ENCODE peak calls at places on chromosomes 7 and 10, in seven cellular contexts. One of them, this sample, is unnamed.

GRCh38 chr7:151310578-151310977 is 31.0 kb upstream of the NUB1 start:
- DNase-seq in nephron progenitor cell: no peak
- DNase-seq in astrocyte of the spinal cord: no peak
- DNase-seq in heart right ventricle: no peak
- DNase-seq in psoas muscle: no peak
- DNase-seq in endodermal cell: no peak
- DNase-seq in fibroblast of lung: peak; percentile 37
- DNase-seq in this sample: peak; percentile 11

GRCh38 chr10:59079386-59080226 is 96.8 kb upstream of the PHYHIPL start:
- DNase-seq in fibroblast of lung: peak; percentile 90
- DNase-seq in astrocyte of the spinal cord: peak; percentile 79
- DNase-seq in heart right ventricle: no peak
- DNase-seq in endodermal cell: no peak
- DNase-seq in nephron progenitor cell: no peak
- DNase-seq in psoas muscle: no peak
- DNase-seq in this sample: no peak

GRCh38 chr7:135441791-135442190 is 68.1 kb downstream of the CNOT4 start:
- DNase-seq in heart right ventricle: no peak
- DNase-seq in nephron progenitor cell: no peak
- DNase-seq in endodermal cell: no peak
- DNase-seq in psoas muscle: no peak
- DNase-seq in astrocyte of the spinal cord: peak; percentile 53
- DNase-seq in fibroblast of lung: peak; percentile 26
- DNase-seq in this sample: no peak

GRCh38 chr10:133378251-133379096 is 588 bp upstream of the PAOX start:
- DNase-seq in fibroblast of lung: peak; percentile 31
- DNase-seq in heart right ventricle: peak; percentile 65
- DNase-seq in psoas muscle: peak; percentile 85
- DNase-seq in nephron progenitor cell: peak; percentile 74
- DNase-seq in astrocyte of the spinal cord: peak; percentile 41
- DNase-seq in endodermal cell: peak; percentile 83
- DNase-seq in this sample: no peak

GRCh38 chr10:127736915-127737562 is at the start of gene FOXI2:
- DNase-seq in fibroblast of lung: no peak
- DNase-seq in nephron progenitor cell: peak; percentile 80
- DNase-seq in astrocyte of the spinal cord: no peak
- DNase-seq in heart right ventricle: peak; percentile 16
- DNase-seq in endodermal cell: peak; percentile 93
- DNase-seq in psoas muscle: no peak
- DNase-seq in this sample: no peak

GRCh38 chr7:111842489-111842888 is 280.2 kb upstream of the IMMP2L start:
- DNase-seq in fibroblast of lung: no peak
- DNase-seq in nephron progenitor cell: no peak
- DNase-seq in endodermal cell: peak; percentile 51
- DNase-seq in psoas muscle: no peak
- DNase-seq in astrocyte of the spinal cord: no peak
- DNase-seq in heart right ventricle: no peak
- DNase-seq in this sample: no peak

GRCh38 chr7:39678935-39679690 is 55.7 kb downstream of the RALA start:
- DNase-seq in endodermal cell: no peak
- DNase-seq in fibroblast of lung: peak; percentile 33
- DNase-seq in psoas muscle: no peak
- DNase-seq in nephron progenitor cell: no peak
- DNase-seq in astrocyte of the spinal cord: no peak
- DNase-seq in heart right ventricle: no peak
- DNase-seq in this sample: no peak

GRCh38 chr10:95821766-95822165 is 65.8 kb downstream of the ENTPD1 start:
- DNase-seq in heart right ventricle: no peak
- DNase-seq in astrocyte of the spinal cord: no peak
- DNase-seq in fibroblast of lung: no peak
- DNase-seq in psoas muscle: no peak
- DNase-seq in nephron progenitor cell: no peak
- DNase-seq in endodermal cell: no peak
- DNase-seq in this sample: no peak

GRCh38 chr7:45987521-45988290 is 66.6 kb upstream of the IGFBP3 start:
- DNase-seq in nephron progenitor cell: no peak
- DNase-seq in endodermal cell: peak; percentile 20
- DNase-seq in fibroblast of lung: no peak
- DNase-seq in astrocyte of the spinal cord: no peak
- DNase-seq in psoas muscle: no peak
- DNase-seq in heart right ventricle: no peak
- DNase-seq in this sample: peak; percentile 79

GRCh38 chr7:125279956-125280355 is 350.3 kb upstream of the POT1 start:
- DNase-seq in heart right ventricle: no peak
- DNase-seq in nephron progenitor cell: no peak
- DNase-seq in psoas muscle: no peak
- DNase-seq in fibroblast of lung: no peak
- DNase-seq in astrocyte of the spinal cord: no peak
- DNase-seq in endodermal cell: no peak
- DNase-seq in this sample: no peak
- TF ChIP-seq CTCF in heart right ventricle: no peak
- TF ChIP-seq CTCF in nephron progenitor cell: no peak
- TF ChIP-seq CTCF in psoas muscle: no peak
- TF ChIP-seq CTCF in fibroblast of lung: no peak
- TF ChIP-seq CTCF in astrocyte of the spinal cord: no peak
- TF ChIP-seq CTCF in endodermal cell: no peak
- TF ChIP-seq CTCF in this sample: no peak

GRCh38 chr10:29535778-29536459 is 98.9 kb downstream of the SVIL start:
- DNase-seq in endodermal cell: no peak
- DNase-seq in nephron progenitor cell: no peak
- DNase-seq in astrocyte of the spinal cord: no peak
- DNase-seq in fibroblast of lung: no peak
- DNase-seq in psoas muscle: no peak
- DNase-seq in heart right ventricle: no peak
- DNase-seq in this sample: peak; percentile 34
- TF ChIP-seq CTCF in endodermal cell: peak; percentile 30
- TF ChIP-seq CTCF in nephron progenitor cell: no peak
- TF ChIP-seq CTCF in astrocyte of the spinal cord: no peak
- TF ChIP-seq CTCF in fibroblast of lung: no peak
- TF ChIP-seq CTCF in psoas muscle: peak; percentile 0
- TF ChIP-seq CTCF in heart right ventricle: no peak
- TF ChIP-seq CTCF in this sample: peak; percentile 7

GRCh38 chr7:6008668-6009611 is at the start of the genes AIMP2 and PMS2:
- DNase-seq in heart right ventricle: peak; percentile 99
- DNase-seq in endodermal cell: peak; percentile 100
- DNase-seq in fibroblast of lung: peak; percentile 99
- DNase-seq in psoas muscle: peak; percentile 99
- DNase-seq in astrocyte of the spinal cord: peak; percentile 98
- DNase-seq in nephron progenitor cell: peak; percentile 98
- DNase-seq in this sample: peak; percentile 98
- TF ChIP-seq CTCF in heart right ventricle: no peak
- TF ChIP-seq CTCF in endodermal cell: peak; percentile 15
- TF ChIP-seq CTCF in fibroblast of lung: no peak
- TF ChIP-seq CTCF in psoas muscle: no peak
- TF ChIP-seq CTCF in astrocyte of the spinal cord: no peak
- TF ChIP-seq CTCF in nephron progenitor cell: no peak
- TF ChIP-seq CTCF in this sample: peak; percentile 21

DNA sequence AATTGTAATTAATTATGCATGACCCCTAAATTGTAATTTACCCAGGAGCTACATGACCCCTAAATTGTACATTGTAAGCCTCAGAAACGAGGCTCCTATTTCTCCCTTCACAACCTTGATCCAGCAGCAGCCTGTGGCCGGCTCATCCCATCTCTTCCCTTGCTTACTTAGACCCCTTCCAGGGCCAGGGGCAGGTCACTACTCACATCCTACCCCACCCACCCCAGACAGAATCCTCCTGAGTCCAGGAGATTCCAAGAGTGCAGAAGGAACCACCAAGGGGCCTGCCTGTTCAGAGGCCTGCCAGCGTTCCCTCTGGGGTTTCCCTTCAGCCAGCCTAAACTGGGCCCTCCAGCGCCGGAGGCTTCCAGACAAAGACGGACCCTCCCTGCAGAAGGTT is 19.0 kb downstream of the LEP start:
- DNase-seq in fibroblast of lung: no peak
- DNase-seq in astrocyte of the spinal cord: no peak
- DNase-seq in endodermal cell: no peak
- DNase-seq in psoas muscle: no peak
- DNase-seq in heart right ventricle: no peak
- DNase-seq in nephron progenitor cell: no peak
- DNase-seq in this sample: no peak
- TF ChIP-seq CTCF in fibroblast of lung: no peak
- TF ChIP-seq CTCF in astrocyte of the spinal cord: no peak
- TF ChIP-seq CTCF in endodermal cell: no peak
- TF ChIP-seq CTCF in psoas muscle: no peak
- TF ChIP-seq CTCF in heart right ventricle: no peak
- TF ChIP-seq CTCF in nephron progenitor cell: no peak
- TF ChIP-seq CTCF in this sample: no peak

GRCh38 chr10:113525713-113526112 is 27.1 kb upstream of the HABP2 start:
- DNase-seq in heart right ventricle: no peak
- DNase-seq in endodermal cell: no peak
- DNase-seq in nephron progenitor cell: no peak
- DNase-seq in psoas muscle: no peak
- DNase-seq in fibroblast of lung: no peak
- DNase-seq in astrocyte of the spinal cord: no peak
- DNase-seq in this sample: no peak

GRCh38 chr10:113523071-113523470 is 29.8 kb upstream of the HABP2 start:
- DNase-seq in nephron progenitor cell: no peak
- DNase-seq in psoas muscle: no peak
- DNase-seq in heart right ventricle: no peak
- DNase-seq in endodermal cell: no peak
- DNase-seq in astrocyte of the spinal cord: no peak
- DNase-seq in fibroblast of lung: no peak
- DNase-seq in this sample: no peak

GRCh38 chr10:113524539-113525490 is 28.0 kb upstream of the HABP2 start:
- DNase-seq in fibroblast of lung: no peak
- DNase-seq in nephron progenitor cell: no peak
- DNase-seq in astrocyte of the spinal cord: no peak
- DNase-seq in psoas muscle: no peak
- DNase-seq in endodermal cell: peak; percentile 58
- DNase-seq in heart right ventricle: no peak
- DNase-seq in this sample: no peak

GRCh38 chr10:113523628-113524027 is 29.2 kb upstream of the HABP2 start:
- DNase-seq in nephron progenitor cell: no peak
- DNase-seq in astrocyte of the spinal cord: no peak
- DNase-seq in psoas muscle: no peak
- DNase-seq in fibroblast of lung: no peak
- DNase-seq in endodermal cell: no peak
- DNase-seq in heart right ventricle: no peak
- DNase-seq in this sample: no peak

GRCh38 chr10:113524120-113524519 is 28.7 kb upstream of the HABP2 start:
- DNase-seq in psoas muscle: no peak
- DNase-seq in astrocyte of the spinal cord: no peak
- DNase-seq in endodermal cell: peak; percentile 86
- DNase-seq in fibroblast of lung: no peak
- DNase-seq in heart right ventricle: no peak
- DNase-seq in nephron progenitor cell: no peak
- DNase-seq in this sample: no peak
- TF ChIP-seq CTCF in psoas muscle: no peak
- TF ChIP-seq CTCF in astrocyte of the spinal cord: no peak
- TF ChIP-seq CTCF in endodermal cell: peak; percentile 75
- TF ChIP-seq CTCF in fibroblast of lung: no peak
- TF ChIP-seq CTCF in heart right ventricle: no peak
- TF ChIP-seq CTCF in nephron progenitor cell: no peak
- TF ChIP-seq CTCF in this sample: no peak

GRCh38 chr10:123272171-123272570 is 118.0 kb downstream of the BUB3 start:
- DNase-seq in heart right ventricle: no peak
- DNase-seq in nephron progenitor cell: no peak
- DNase-seq in fibroblast of lung: no peak
- DNase-seq in psoas muscle: no peak
- DNase-seq in astrocyte of the spinal cord: no peak
- DNase-seq in endodermal cell: peak; percentile 32
- DNase-seq in this sample: no peak
- TF ChIP-seq CTCF in heart right ventricle: no peak
- TF ChIP-seq CTCF in nephron progenitor cell: no peak
- TF ChIP-seq CTCF in fibroblast of lung: no peak
- TF ChIP-seq CTCF in psoas muscle: no peak
- TF ChIP-seq CTCF in astrocyte of the spinal cord: peak; percentile 25
- TF ChIP-seq CTCF in endodermal cell: peak; percentile 62
- TF ChIP-seq CTCF in this sample: no peak

GRCh38 chr7:142188846-142189245 is 69.0 kb downstream of the PRSS58 start:
- DNase-seq in endodermal cell: no peak
- DNase-seq in heart right ventricle: no peak
- DNase-seq in psoas muscle: no peak
- DNase-seq in astrocyte of the spinal cord: peak; percentile 32
- DNase-seq in nephron progenitor cell: no peak
- DNase-seq in fibroblast of lung: no peak
- DNase-seq in this sample: no peak
- TF ChIP-seq CTCF in endodermal cell: peak; percentile 80
- TF ChIP-seq CTCF in heart right ventricle: peak; percentile 29
- TF ChIP-seq CTCF in psoas muscle: no peak
- TF ChIP-seq CTCF in astrocyte of the spinal cord: peak; percentile 23
- TF ChIP-seq CTCF in nephron progenitor cell: no peak
- TF ChIP-seq CTCF in fibroblast of lung: no peak
- TF ChIP-seq CTCF in this sample: peak; percentile 61

DNA sequence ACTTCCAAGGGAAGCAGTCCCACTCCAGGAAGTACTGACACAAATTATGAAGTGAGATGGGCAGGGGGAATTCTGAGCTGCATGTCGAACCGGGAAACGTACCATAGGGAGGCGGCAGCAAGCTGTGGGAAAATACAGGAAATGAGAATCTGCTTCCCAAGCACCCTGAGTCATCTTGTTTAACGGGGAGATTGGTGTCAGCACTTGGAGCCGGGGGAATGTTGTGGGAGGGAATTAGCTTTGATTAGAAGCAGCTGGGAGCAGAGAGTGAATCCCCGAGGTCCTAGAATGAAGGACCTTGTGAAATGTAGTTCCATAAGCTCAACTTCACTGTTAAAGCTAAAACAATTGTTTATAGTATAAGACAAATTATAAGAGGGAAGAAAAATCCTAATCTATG is 141.4 kb upstream of the PRKCQ start:
- DNase-seq in heart right ventricle: peak; percentile 55
- DNase-seq in psoas muscle: peak; percentile 58
- DNase-seq in fibroblast of lung: peak; percentile 99
- DNase-seq in astrocyte of the spinal cord: peak; percentile 92
- DNase-seq in endodermal cell: no peak
- DNase-seq in nephron progenitor cell: no peak
- DNase-seq in this sample: no peak
- TF ChIP-seq CTCF in heart right ventricle: no peak
- TF ChIP-seq CTCF in psoas muscle: peak; percentile 7
- TF ChIP-seq CTCF in fibroblast of lung: peak; percentile 44
- TF ChIP-seq CTCF in astrocyte of the spinal cord: peak; percentile 37
- TF ChIP-seq CTCF in endodermal cell: no peak
- TF ChIP-seq CTCF in nephron progenitor cell: no peak
- TF ChIP-seq CTCF in this sample: peak; percentile 49

GRCh38 chr7:116341222-116341907 is 131.0 kb downstream of the TES start:
- DNase-seq in endodermal cell: no peak
- DNase-seq in nephron progenitor cell: no peak
- DNase-seq in astrocyte of the spinal cord: no peak
- DNase-seq in heart right ventricle: no peak
- DNase-seq in fibroblast of lung: peak; percentile 44
- DNase-seq in psoas muscle: no peak
- DNase-seq in this sample: no peak
- TF ChIP-seq CTCF in endodermal cell: peak; percentile 62
- TF ChIP-seq CTCF in nephron progenitor cell: no peak
- TF ChIP-seq CTCF in astrocyte of the spinal cord: peak; percentile 12
- TF ChIP-seq CTCF in heart right ventricle: peak; percentile 26
- TF ChIP-seq CTCF in fibroblast of lung: peak; percentile 26
- TF ChIP-seq CTCF in psoas muscle: peak; percentile 59
- TF ChIP-seq CTCF in this sample: peak; percentile 17

This sample was measured in osteocyte.